ENCODE peak calls at places on chromosomes 2 and 18, in seven cellular contexts. Y, D, W, X, Q, N and A are unnamed samples.

GRCh38 chr18:22822024-22822423 is 111.1 kb upstream of the RBBP8 start:
- DNase-seq in Q (peak; percentile 86), D (peak; percentile 58), X (peak; percentile 76), N (peak; percentile 56), W (peak; percentile 16), Y (no peak), A (no peak)

GRCh38 chr2:13227543-13227942 is 510.8 kb downstream of the TRIB2 start:
- DNase-seq in N (no peak), Q (no peak), D (no peak), W (no peak), Y (no peak), X (no peak), A (no peak)

GRCh38 chr2:96103388-96103705 is 13.0 kb downstream of the ADRA2B start:
- DNase-seq in W (no peak), N (no peak), X (no peak), D (no peak), Y (no peak), Q (no peak), A (peak; percentile 14)

GRCh38 chr2:101473581-101473910 is 1.4 kb downstream of the RFX8 start:
- DNase-seq in Y (no peak), X (peak; percentile 70), Q (no peak), N (no peak), W (no peak), D (no peak), A (no peak)

GRCh38 chr18:10432781-10433180 is 21.7 kb upstream of the APCDD1 start:
- DNase-seq in Y (no peak), X (no peak), D (no peak), Q (no peak), W (no peak), N (no peak), A (no peak)

GRCh38 chr18:13378150-13378549 is 159.6 kb downstream of the LDLRAD4 start:
- DNase-seq in W (no peak), Q (no peak), D (no peak), Y (no peak), N (no peak), X (no peak), A (no peak)

GRCh38 chr18:23578891-23579653 is 7.2 kb downstream of the NPC1 start:
- DNase-seq in Q (no peak), W (no peak), D (no peak), Y (no peak), N (no peak), X (peak; percentile 71), A (no peak)

GRCh38 chr2:121974919-121975654 is 219.6 kb downstream of the TSN start:
- DNase-seq in D (peak; percentile 94), Q (peak; percentile 73), Y (peak; percentile 86), W (peak; percentile 29), X (peak; percentile 85), N (peak; percentile 91), A (peak; percentile 74)

GRCh38 chr2:31693882-31694281 is 113.1 kb upstream of the SRD5A2 start:
- DNase-seq in N (no peak), D (peak; percentile 12), X (peak; percentile 5), W (no peak), Y (peak; percentile 42), Q (peak; percentile 29), A (no peak)

GRCh38 chr18:22848618-22849017 is 84.5 kb upstream of the RBBP8 start:
- DNase-seq in W (no peak), Q (no peak), D (no peak), Y (no peak), X (peak; percentile 96), N (peak; percentile 64), A (no peak)

GRCh38 chr18:8552151-8552550 is 57.1 kb upstream of the RAB12 start:
- DNase-seq in N (no peak), W (no peak), D (no peak), X (no peak), Y (no peak), Q (no peak), A (no peak)

GRCh38 chr2:1736997-1737480 is 7.3 kb downstream of the PXDN start:
- DNase-seq in Y (no peak), N (peak; percentile 92), X (peak; percentile 82), W (no peak), D (no peak), Q (no peak), A (peak; percentile 80)

GRCh38 chr2:48844418-48845155 is 89.1 kb upstream of the LHCGR start:
- DNase-seq in X (peak; percentile 64), Q (no peak), Y (no peak), N (no peak), W (no peak), D (no peak), A (no peak)

GRCh38 chr2:20369366-20369765 is 18.7 kb upstream of the PUM2 start:
- DNase-seq in N (no peak), D (no peak), X (no peak), Q (no peak), Y (no peak), W (no peak), A (no peak)

GRCh38 chr2:205685314-205686230 is 3.3 kb downstream of the NRP2 start:
- DNase-seq in D (peak; percentile 84), Q (no peak), Y (no peak), N (peak; percentile 63), W (peak; percentile 57), X (peak; percentile 87), A (peak; percentile 76)

GRCh38 chr2:120913972-120914838 is 178.5 kb downstream of the GLI2 start:
- DNase-seq in Q (no peak), N (no peak), Y (no peak), W (no peak), X (peak; percentile 3), D (no peak), A (no peak)

GRCh38 chr2:120915670-120916069 is 180.0 kb downstream of the GLI2 start:
- DNase-seq in X (peak; percentile 9), Y (no peak), N (no peak), W (no peak), Q (no peak), D (no peak), A (no peak)

GRCh38 chr2:120917876-120918275 is 182.2 kb downstream of the GLI2 start:
- DNase-seq in Q (no peak), N (no peak), Y (no peak), W (no peak), D (no peak), X (peak; percentile 17), A (no peak)

GRCh38 chr2:120914839-120915521 is 179.3 kb downstream of the GLI2 start:
- DNase-seq in X (peak; percentile 95), Y (no peak), D (no peak), N (peak; percentile 83), W (peak; percentile 87), Q (no peak), A (no peak)

DNA sequence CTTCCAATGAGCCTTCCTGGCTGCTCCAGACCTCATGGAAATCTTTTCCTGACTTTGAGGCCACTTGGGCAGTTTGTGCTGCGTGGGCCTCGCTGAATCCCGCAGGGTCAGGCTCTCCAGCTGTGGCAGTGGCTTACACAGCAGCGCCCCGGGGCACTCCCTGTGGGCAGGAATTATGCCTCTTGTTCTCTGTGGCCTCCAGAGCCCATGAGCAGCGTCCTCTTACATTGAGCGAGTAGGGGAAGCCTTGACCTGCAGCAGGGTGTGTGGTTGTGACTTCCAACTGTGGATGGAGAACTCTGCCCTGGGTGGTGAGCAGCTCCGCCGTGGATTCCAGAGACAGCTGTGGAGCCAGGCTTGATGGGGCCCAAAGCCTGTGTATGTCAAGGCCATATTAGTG is 180.8 kb downstream of the GLI2 start:
- DNase-seq in D (no peak), Q (no peak), Y (no peak), W (no peak), N (no peak), X (no peak), A (no peak)
- H3K27ac ChIP-seq in D (no peak overlapping the region), Q (no peak overlapping the region), Y (no peak overlapping the region), W (no peak overlapping the region), N (no peak overlapping the region), X (no peak overlapping the region), A (peak overlapping the region; percentile 92)

DNA sequence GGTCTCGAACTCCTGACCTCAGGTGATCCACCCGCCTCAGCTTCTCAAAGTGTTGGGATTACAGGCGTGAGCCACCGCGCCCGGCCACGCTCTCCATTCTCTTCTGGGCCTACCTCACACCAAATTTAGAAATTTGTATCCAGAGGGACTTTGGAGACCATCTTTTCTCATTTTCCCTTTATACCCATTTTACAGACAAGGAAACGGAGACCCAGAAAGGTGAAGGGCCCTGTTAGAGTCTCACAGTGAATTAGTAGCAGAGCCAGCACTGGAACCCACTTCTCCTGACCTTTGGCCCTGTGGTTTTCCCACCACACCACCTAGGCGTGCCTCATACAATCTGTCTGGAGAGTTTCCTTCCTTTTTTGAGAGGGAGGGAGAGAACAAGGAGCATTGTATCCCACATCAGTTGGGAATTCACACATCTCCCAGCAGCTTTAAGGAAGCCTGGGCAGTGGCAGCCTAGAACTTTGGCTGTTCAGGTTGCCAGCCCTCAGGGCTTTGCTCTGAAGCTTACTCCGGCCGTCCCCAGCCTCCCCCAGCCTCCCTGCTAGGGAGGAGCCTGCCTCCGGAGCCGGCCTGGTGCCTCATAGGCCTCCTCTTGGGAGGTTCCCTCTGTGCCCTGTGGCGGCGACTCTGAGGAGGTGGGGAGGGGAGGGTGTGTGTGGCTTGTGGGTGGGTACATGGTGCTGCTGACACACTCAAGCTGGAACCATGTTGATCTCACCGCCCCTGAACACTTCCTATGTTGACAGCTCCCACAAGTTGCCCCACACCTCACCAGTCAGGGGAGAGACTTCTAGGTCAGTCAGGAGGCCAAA is 13.8 kb downstream of the FOSL2 start:
- DNase-seq in D (no peak), Q (no peak), Y (no peak), W (peak; percentile 84), X (peak; percentile 87), N (no peak), A (no peak)
- H3K79me2 ChIP-seq in D (no peaks in the 10 kb centered on the region), Q (peaks cover 23% of the 10 kb centered on the region), Y (no peaks in the 10 kb centered on the region), W (peaks cover 81% of the 10 kb centered on the region), X (peaks cover 100% of the 10 kb centered on the region), N (peaks cover 37% of the 10 kb centered on the region), A (peaks cover 92% of the 10 kb centered on the region)

GRCh38 chr18:74229005-74229404 is 62.8 kb downstream of the CYB5A start:
- DNase-seq in Y (no peak), X (no peak), W (no peak), N (no peak), Q (no peak), D (no peak), A (no peak)

GRCh38 chr18:74229891-74230290 is 61.9 kb downstream of the CYB5A start:
- DNase-seq in Y (no peak), X (no peak), Q (no peak), W (no peak), D (no peak), N (no peak), A (no peak)

GRCh38 chr18:74234326-74235171 is 57.2 kb downstream of the CYB5A start:
- DNase-seq in Q (no peak), W (no peak), Y (no peak), N (peak; percentile 73), D (no peak), X (peak; percentile 82), A (no peak)

GRCh38 chr18:74230922-74231714 is 60.6 kb downstream of the CYB5A start:
- DNase-seq in Y (no peak), W (peak; percentile 17), D (no peak), Q (no peak), N (peak; percentile 79), X (no peak), A (no peak)

GRCh38 chr18:74233933-74234325 is 57.8 kb downstream of the CYB5A start:
- DNase-seq in Q (no peak), N (no peak), W (no peak), X (no peak), D (no peak), Y (no peak), A (no peak)
- H3K27ac ChIP-seq in Q (no peak overlapping the region), N (peak overlapping the region; percentile 68), W (peak overlapping the region; percentile 70), X (peak overlapping the region; percentile 48), D (no peak overlapping the region), Y (no peak overlapping the region), A (no peak overlapping the region)

DNA sequence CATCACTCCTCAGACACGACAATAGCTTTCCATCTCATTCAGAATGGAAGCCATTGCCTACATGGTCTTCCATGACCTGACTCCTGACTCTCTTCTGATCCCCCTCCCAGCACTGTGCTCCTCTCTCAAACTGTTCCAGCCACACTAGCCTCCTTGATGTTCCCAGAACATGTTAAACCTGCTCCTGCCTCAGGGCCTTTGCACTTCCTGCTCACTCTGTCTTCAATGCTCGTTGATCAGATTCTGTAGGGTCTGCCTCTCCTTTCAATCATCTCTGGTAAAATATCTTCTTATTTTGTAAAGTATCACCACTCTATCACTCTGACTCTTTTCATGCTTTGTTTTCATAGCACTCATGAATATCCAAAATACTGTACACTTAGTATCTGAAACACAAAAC is 84.9 kb downstream of the SESTD1 start:
- DNase-seq in Y (no peak), N (no peak), Q (no peak), X (no peak), D (no peak), W (no peak), A (no peak)
- H3K79me2 ChIP-seq in Y (no peaks in the 10 kb centered on the region), N (no peaks in the 10 kb centered on the region), Q (no peaks in the 10 kb centered on the region), X (peaks cover 34% of the 10 kb centered on the region), D (peaks cover 7% of the 10 kb centered on the region), W (no peaks in the 10 kb centered on the region), A (peaks cover 3% of the 10 kb centered on the region)